ENCODE peak calls at places on chromosomes 4 and X, in eight cellular contexts. A is HT-29; J is foreskin fibroblast; Q is activated T-cell treated with anti-CD3 and anti-CD28 coated beads, Interleukin-2, amount 50 U/mL, for 48 hours; V is AG09319; T is amniotic epithelial cell; Z is amniotic stem cell; G is activated T-helper 1 cell treated with anti-CD3 and anti-CD28 coated beads, Interleukin-12 subunit alpha, Interleukin-12 subunit beta, Interleukin-2, Interleukin-4 antibody, amounts not matched to agents 30 ng/mL and 10 ng/mL and 1 ng/mL, durations not matched to agents 14 hours and 24 hours and 36 hours. I is an unnamed sample.

GRCh38 chrX:132022115-132022862 is 813 bp upstream of the STK26 start:
- DNase-seq in A (peak; percentile 47), Z (no peak), Q (no peak), T (no peak), J (peak; percentile 36), G (no peak), V (no peak), I (peak; percentile 27)

GRCh38 chr4:48905363-48906015 is 1.1 kb downstream of the OCIAD2 start:
- DNase-seq in Q (no peak), G (no peak), J (peak; percentile 65), A (peak; percentile 63), Z (no peak), V (no peak), T (peak; percentile 79), I (no peak)

GRCh38 chr4:15354790-15355418 is 72.9 kb upstream of the C1QTNF7 start:
- DNase-seq in Q (no peak), A (no peak), Z (no peak), V (no peak), T (no peak), G (no peak), J (peak; percentile 61), I (no peak)

GRCh38 chr4:55795342-55795741 is 24.2 kb upstream of the EXOC1L start:
- DNase-seq in T (no peak), Z (no peak), A (no peak), V (no peak), J (no peak), G (no peak), Q (no peak), I (no peak)

GRCh38 chrX:72712094-72712755 is 1.9 kb downstream of the PHKA1 start:
- DNase-seq in V (no peak), G (no peak), A (no peak), J (peak; percentile 55), Z (no peak), Q (no peak), T (peak; percentile 71), I (no peak)

GRCh38 chr4:102263024-102263787 is 82.1 kb downstream of the SLC39A8 start:
- DNase-seq in T (peak; percentile 54), G (no peak), A (peak; percentile 66), Q (no peak), Z (peak; percentile 43), J (peak; percentile 60), V (peak; percentile 3), I (peak; percentile 40)

GRCh38 chrX:39874202-39874816 is 223.4 kb downstream of the BCOR start:
- DNase-seq in Q (peak; percentile 78), G (peak; percentile 68), J (no peak), T (no peak), A (no peak), V (no peak), Z (peak; percentile 11), I (no peak)

GRCh38 chr4:141871086-141871485 is 234.7 kb downstream of the IL15 start:
- DNase-seq in V (no peak), Q (no peak), Z (no peak), J (peak; percentile 15), A (no peak), T (peak; percentile 52), G (no peak), I (no peak)

GRCh38 chrX:26586570-26586969 is 370.6 kb downstream of the MAGEB5 start:
- DNase-seq in J (no peak), A (no peak), T (no peak), V (no peak), Z (no peak), Q (no peak), G (no peak), I (no peak)

GRCh38 chrX:153674219-153674851 is 722 bp upstream of the PNCK start:
- DNase-seq in A (no peak), V (no peak), T (no peak), J (no peak), Z (no peak), Q (no peak), G (no peak), I (no peak)

GRCh38 chrX:49171752-49172279 is at the start of gene PLP2:
- DNase-seq in Q (peak; percentile 78), T (peak; percentile 39), V (no peak), Z (no peak), G (no peak), J (peak; percentile 79), A (no peak), I (no peak)

GRCh38 chr4:88007304-88008132 is at the start of gene PKD2:
- DNase-seq in J (peak; percentile 95), V (peak; percentile 50), Z (peak; percentile 60), T (peak; percentile 67), Q (peak; percentile 83), A (peak; percentile 67), G (peak; percentile 79), I (no peak)

GRCh38 chr4:140937866-140938265 is 181.7 kb upstream of the TBC1D9 start:
- DNase-seq in Z (no peak), V (peak; percentile 61), T (peak; percentile 58), J (peak; percentile 76), A (no peak), Q (no peak), G (no peak), I (no peak)

GRCh38 chr4:86543560-86544312 is 50.4 kb upstream of the PTPN13 start:
- DNase-seq in Z (no peak), A (no peak), T (peak; percentile 49), J (peak; percentile 11), G (no peak), V (no peak), Q (no peak), I (no peak)

GRCh38 chr4:30605616-30606015 is 114.6 kb upstream of the PCDH7 start:
- DNase-seq in T (peak; percentile 91), Q (no peak), A (no peak), V (no peak), J (no peak), G (no peak), Z (no peak), I (no peak)

GRCh38 chr4:35151816-35152572 is 1092.3 kb downstream of the ARAP2 start:
- DNase-seq in T (no peak), G (no peak), A (peak; percentile 73), Z (no peak), V (no peak), Q (no peak), J (no peak), I (no peak)

GRCh38 chr4:7422098-7422897 is 12.4 kb downstream of the PSAPL1 start:
- DNase-seq in A (no peak), J (no peak), T (no peak), Q (no peak), G (no peak), V (no peak), Z (no peak), I (no peak)

GRCh38 chr4:8919651-8920288 is 48.1 kb upstream of the HMX1 start:
- DNase-seq in Z (no peak), Q (peak; percentile 3), A (no peak), V (no peak), T (no peak), J (no peak), G (no peak), I (no peak)

GRCh38 chr4:37757121-37757520 is 69.4 kb upstream of the PGM2 start:
- DNase-seq in G (no peak), Q (no peak), V (no peak), Z (no peak), A (no peak), T (no peak), J (no peak), I (no peak)

I was measured in DMS 273 treated with DMSO at 0.1 percent for 48 hours.